ENCODE peak calls at places on chromosomes 2 and 18, in six cellular contexts. C is testis, M is HFF-Myc, P is kidney, T is mesothelial cell of epicardium, U is GM13977. D is an unnamed sample.

GRCh38 chr18:48138660-48139426 is 208.4 kb upstream of the SMAD2 start:
- DNase-seq in C (no peak), M (no peak), P (no peak), T (no peak), U (no peak), D (no peak)

GRCh38 chr2:96142217-96143113 is 2.8 kb downstream of the DUSP2 start:
- DNase-seq in C (no peak), M (no peak), P (peak), T (peak), U (peak), D (no peak)

GRCh38 chr2:101500175-101500574 is 25.3 kb upstream of the RFX8 start:
- DNase-seq in C (no peak), M (no peak), P (no peak), T (no peak), U (no peak), D (no peak)

GRCh38 chr2:75640621-75641121 is 5.9 kb upstream of the MRPL19 start:
- DNase-seq in C (peak), M (peak), P (peak), T (peak), U (peak), D (peak)

GRCh38 chr2:11292464-11293255 is 51.8 kb downstream of the ROCK2 start:
- DNase-seq in C (no peak), M (no peak), P (no peak), T (no peak), U (no peak), D (no peak)

GRCh38 chr2:157492189-157492773 is 48.4 kb upstream of the CYTIP start:
- DNase-seq in C (peak), M (peak), P (peak), T (peak), U (peak), D (peak)

GRCh38 chr2:186576614-186577013 is 13.2 kb upstream of the ITGAV start:
- DNase-seq in C (no peak), M (no peak), P (no peak), T (no peak), U (no peak), D (no peak)

GRCh38 chr2:157628282-157628531 is 457 bp downstream of the ACVR1C start:
- DNase-seq in C (no peak), M (no peak), P (no peak), T (no peak), U (no peak), D (no peak)

GRCh38 chr2:229133155-229133772 is 137.8 kb downstream of the PID1 start:
- DNase-seq in C (peak), M (peak), P (no peak), T (no peak), U (peak), D (no peak)

GRCh38 chr2:23606196-23606595 is 221.2 kb downstream of the KLHL29 start:
- DNase-seq in C (no peak), M (no peak), P (no peak), T (no peak), U (no peak), D (no peak)

GRCh38 chr2:30880516-30880915 is 73.3 kb upstream of the CAPN13 start:
- DNase-seq in C (no peak), M (no peak), P (no peak), T (no peak), U (no peak), D (no peak)

GRCh38 chr2:98482362-98482761 is 37.7 kb downstream of the INPP4A start:
- DNase-seq in C (no peak), M (no peak), P (no peak), T (no peak), U (no peak), D (no peak)

GRCh38 chr2:204583773-204584172 is 38.5 kb downstream of the PARD3B start:
- DNase-seq in C (no peak), M (no peak), P (no peak), T (no peak), U (no peak), D (no peak)

GRCh38 chr2:11573418-11574175 is 39.8 kb downstream of the GREB1 start:
- DNase-seq in C (no peak), M (no peak), P (peak), T (no peak), U (no peak), D (no peak)

GRCh38 chr2:150690261-150690660 is 202.8 kb upstream of the RND3 start:
- DNase-seq in C (no peak), M (no peak), P (no peak), T (no peak), U (no peak), D (no peak)

GRCh38 chr2:128469203-128469602 is 150.5 kb upstream of the HS6ST1 start:
- DNase-seq in C (peak), M (no peak), P (no peak), T (no peak), U (peak), D (peak)

GRCh38 chr2:191501390-191502168 is 176.4 kb upstream of the NABP1 start:
- DNase-seq in C (no peak), M (peak), P (no peak), T (no peak), U (no peak), D (no peak)

GRCh38 chr2:10272464-10272863 is 30.2 kb upstream of the HPCAL1 start:
- DNase-seq in C (no peak), M (no peak), P (peak), T (peak), U (no peak), D (no peak)

GRCh38 chr2:120442541-120442922 is 96.6 kb downstream of the INHBB start:
- DNase-seq in C (no peak), M (no peak), P (no peak), T (no peak), U (no peak), D (no peak)

GRCh38 chr18:48819276-48819675 is 131.5 kb downstream of the SMAD7 start:
- DNase-seq in C (no peak), M (no peak), P (peak), T (peak), U (no peak), D (peak)

GRCh38 chr2:71535526-71535925 is 82.2 kb downstream of the DYSF start:
- DNase-seq in C (no peak), M (no peak), P (no peak), T (peak), U (no peak), D (no peak)

GRCh38 chr2:23221901-23222300 is 163.1 kb upstream of the KLHL29 start:
- DNase-seq in C (no peak), M (no peak), P (no peak), T (no peak), U (no peak), D (no peak)

GRCh38 chr2:97673915-97674283 is 4.4 kb downstream of the C2orf92 start:
- DNase-seq in C (peak), M (no peak), P (no peak), T (no peak), U (no peak), D (no peak)

GRCh38 chr2:237287874-237288273 is 126.1 kb downstream of the COL6A3 start:
- DNase-seq in C (no peak), M (no peak), P (no peak), T (no peak), U (no peak), D (no peak)

GRCh38 chr2:239392072-239392357 is 8.8 kb downstream of the HDAC4 start:
- DNase-seq in C (no peak), M (no peak), P (no peak), T (no peak), U (no peak), D (no peak)

GRCh38 chr2:126506786-126507185 is 149.2 kb upstream of the GYPC start:
- DNase-seq in C (no peak), M (no peak), P (no peak), T (no peak), U (no peak), D (no peak)

GRCh38 chr2:26639685-26640240 is 1.4 kb downstream of the CIB4 start:
- DNase-seq in C (no peak), M (no peak), P (no peak), T (no peak), U (no peak), D (no peak)

GRCh38 chr2:20040489-20041172 is 10.8 kb downstream of the LAPTM4A start:
- DNase-seq in C (no peak), M (no peak), P (no peak), T (no peak), U (no peak), D (no peak)

GRCh38 chr2:33763671-33764310 is 164.7 kb upstream of the FAM98A start:
- DNase-seq in C (no peak), M (no peak), P (no peak), T (no peak), U (no peak), D (no peak)

GRCh38 chr2:192307530-192307929 is 112.8 kb upstream of the TMEFF2 start:
- DNase-seq in C (no peak), M (no peak), P (no peak), T (no peak), U (no peak), D (no peak)

GRCh38 chr2:71888741-71889445 is 258.8 kb downstream of the CYP26B1 start:
- DNase-seq in C (no peak), M (no peak), P (no peak), T (no peak), U (no peak), D (no peak)

GRCh38 chr2:134462791-134463725 is 209.2 kb downstream of the MGAT5 start:
- DNase-seq in C (no peak), M (no peak), P (no peak), T (no peak), U (no peak), D (no peak)

GRCh38 chr2:223995569-223995968 is 38.3 kb downstream of the MRPL44 start:
- DNase-seq in C (no peak), M (no peak), P (no peak), T (no peak), U (no peak), D (no peak)

GRCh38 chr18:55900380-55900779 is 312.4 kb upstream of the TCF4 start:
- DNase-seq in C (no peak), M (no peak), P (no peak), T (no peak), U (no peak), D (no peak)

GRCh38 chr2:210363876-210364275 is 48.9 kb upstream of the MYL1 start:
- DNase-seq in C (no peak), M (no peak), P (no peak), T (no peak), U (no peak), D (no peak)
- TF ChIP-seq CTCF in C (no peak), M (no peak), P (no peak), T (no peak), U (no peak), D (no peak)

GRCh38 chr18:8478968-8479370 is 130.3 kb upstream of the RAB12 start:
- DNase-seq in C (no peak), M (no peak), P (no peak), T (no peak), U (no peak), D (no peak)
- TF ChIP-seq CTCF in C (no peak), M (no peak), P (no peak), T (peak), U (no peak), D (no peak)

GRCh38 chr2:178417916-178418315 is 33.1 kb downstream of the PRKRA start:
- DNase-seq in C (no peak), M (no peak), P (no peak), T (no peak), U (no peak), D (no peak)

GRCh38 chr2:178418426-178418825 is 32.5 kb downstream of the PRKRA start:
- DNase-seq in C (no peak), M (no peak), P (no peak), T (no peak), U (no peak), D (no peak)

GRCh38 chr2:178420463-178420990 is 30.4 kb downstream of the PRKRA start:
- DNase-seq in C (no peak), M (no peak), P (no peak), T (no peak), U (no peak), D (no peak)

GRCh38 chr2:178422097-178422496 is 28.9 kb downstream of the PRKRA start:
- DNase-seq in C (no peak), M (no peak), P (no peak), T (no peak), U (no peak), D (no peak)

DNA sequence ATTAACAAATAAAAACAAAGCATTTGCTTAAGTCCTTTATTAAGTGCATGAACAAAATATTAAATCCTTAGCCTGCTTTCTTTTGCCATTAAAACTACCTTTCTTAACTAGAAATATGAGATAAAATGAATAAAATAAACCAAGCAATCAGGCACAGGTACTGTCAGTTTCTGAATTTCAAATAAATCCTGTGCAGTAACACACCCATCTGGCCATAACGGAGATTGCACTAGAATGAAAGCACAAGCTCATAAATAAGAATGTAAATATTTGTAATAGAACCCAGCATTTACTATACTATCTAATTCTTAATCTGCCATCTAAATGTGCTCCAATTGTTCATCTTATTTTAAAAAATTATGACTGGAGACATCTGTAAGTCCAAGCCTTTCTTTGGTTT is 31.9 kb downstream of the PRKRA start:
- DNase-seq in C (no peak), M (no peak), P (no peak), T (no peak), U (peak), D (no peak)
- TF ChIP-seq CTCF in C (no peak), M (peak), P (no peak), T (peak), U (peak), D (peak)

GRCh38 chr18:22489694-22490093 is 72.0 kb upstream of the CTAGE1 start:
- DNase-seq in C (no peak), M (no peak), P (no peak), T (no peak), U (no peak), D (no peak)
- TF ChIP-seq CTCF in C (no peak), M (no peak), P (no peak), T (no peak), U (no peak), D (no peak)

DNA sequence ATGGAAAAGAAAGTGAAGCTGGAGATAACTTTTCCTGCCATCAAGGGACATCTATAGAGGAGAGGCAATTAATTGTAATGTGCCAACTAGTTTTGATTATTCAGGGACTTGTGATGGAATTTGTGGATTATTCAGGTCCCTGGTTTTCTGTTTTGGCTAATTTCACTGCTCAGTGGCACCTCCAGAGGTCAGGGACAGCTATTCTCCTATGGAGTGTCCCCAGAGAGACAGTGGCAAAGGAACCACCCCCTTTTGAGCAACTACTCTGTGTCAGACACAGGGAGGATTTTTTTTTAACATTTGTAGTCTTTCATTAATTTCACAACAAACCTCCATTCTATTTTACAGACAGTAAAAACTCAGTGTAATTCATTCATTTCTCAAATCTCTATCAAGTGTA is 206.0 kb upstream of the SPRED2 start:
- DNase-seq in C (no peak), M (no peak), P (no peak), T (no peak), U (no peak), D (no peak)
- TF ChIP-seq CTCF in C (no peak), M (no peak), P (no peak), T (no peak), U (no peak), D (no peak)

DNA sequence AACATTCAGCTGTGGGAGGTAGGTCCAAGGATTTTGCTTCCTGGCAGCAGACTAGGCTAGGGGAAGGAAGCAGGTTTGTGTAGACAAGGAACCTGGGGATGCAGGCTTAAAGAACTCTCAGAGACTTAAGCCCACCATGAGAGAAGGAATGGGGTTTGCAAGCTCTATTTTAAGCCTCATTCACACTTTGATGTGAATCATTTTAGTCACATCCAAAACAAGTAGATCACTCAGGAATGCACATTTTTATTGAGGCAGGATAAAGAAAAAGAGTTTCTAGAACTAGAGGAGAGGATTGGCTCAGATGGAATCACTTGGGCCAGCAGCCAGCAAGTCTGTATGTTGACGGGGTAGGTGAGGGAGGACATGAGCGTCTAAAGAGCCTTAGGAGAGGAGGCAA is 3.3 kb upstream of the NAPG start:
- DNase-seq in C (no peak), M (no peak), P (no peak), T (no peak), U (no peak), D (no peak)
- TF ChIP-seq CTCF in C (no peak), M (no peak), P (no peak), T (no peak), U (no peak), D (no peak)

GRCh38 chr2:234033174-234033573 is 17.3 kb upstream of the SPP2 start:
- DNase-seq in C (no peak), M (no peak), P (no peak), T (no peak), U (no peak), D (no peak)
- TF ChIP-seq CTCF in C (no peak), M (no peak), P (no peak), T (no peak), U (no peak), D (no peak)

GRCh38 chr2:182242561-182242960 is 184.3 kb downstream of the PDE1A start:
- DNase-seq in C (no peak), M (no peak), P (no peak), T (no peak), U (no peak), D (no peak)

GRCh38 chr2:182245963-182246362 is 180.9 kb downstream of the PDE1A start:
- DNase-seq in C (no peak), M (no peak), P (no peak), T (no peak), U (no peak), D (no peak)

GRCh38 chr2:182241936-182242335 is 184.9 kb downstream of the PDE1A start:
- DNase-seq in C (no peak), M (no peak), P (no peak), T (no peak), U (no peak), D (no peak)

DNA sequence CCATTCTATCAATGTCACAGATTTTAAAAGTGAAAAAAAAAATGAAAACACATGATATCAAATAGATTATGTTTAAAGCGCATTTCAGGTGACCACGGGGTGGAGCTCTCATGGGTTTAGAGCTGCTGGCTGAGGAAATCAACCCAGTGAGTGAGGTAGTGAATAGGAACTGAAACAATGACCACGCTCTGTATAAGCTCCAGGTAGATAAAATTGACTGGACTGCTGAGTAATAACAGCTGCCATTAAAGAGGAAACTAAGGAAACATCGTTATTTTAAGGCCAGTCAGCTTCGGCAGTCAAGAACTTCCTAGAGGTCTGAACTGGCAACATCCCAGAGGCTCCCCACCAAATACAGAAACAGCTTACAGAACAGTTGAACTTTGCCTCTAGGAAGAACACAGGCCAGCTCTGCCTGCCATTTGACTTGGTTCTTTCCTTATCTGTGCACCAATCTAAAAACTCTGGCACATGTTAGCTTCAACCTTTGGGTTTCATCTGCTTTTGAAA is 185.9 kb downstream of the PDE1A start:
- DNase-seq in C (peak), M (no peak), P (no peak), T (no peak), U (peak), D (no peak)
- TF ChIP-seq CTCF in C (no peak), M (peak), P (peak), T (no peak), U (peak), D (no peak)

D was measured in natural killer cell.